ENCODE peak calls at places on chromosome 15, in ten cellular contexts. One of them, this sample, is unnamed.

GRCh38 chr15:31467361-31467760 is 140.7 kb downstream of the KLF13 start:
- DNase-seq in H54: no peak
- DNase-seq in fibroblast of the conjunctiva: no peak
- DNase-seq in pulmonary artery endothelial cell: no peak
- DNase-seq in AG20443: no peak
- DNase-seq in neuronal stem cell: no peak
- DNase-seq in NCI-H774: no peak
- DNase-seq in H4: no peak
- DNase-seq in T1000: no peak
- DNase-seq in HFFc6: no peak
- DNase-seq in this sample: no peak

GRCh38 chr15:40955930-40956542 is 2.8 kb downstream of the CHAC1 start:
- DNase-seq in NCI-H774: no peak
- DNase-seq in H4: no peak
- DNase-seq in neuronal stem cell: no peak
- DNase-seq in T1000: no peak
- DNase-seq in H54: no peak
- DNase-seq in fibroblast of the conjunctiva: no peak
- DNase-seq in pulmonary artery endothelial cell: no peak
- DNase-seq in HFFc6: peak; percentile 53
- DNase-seq in AG20443: no peak
- DNase-seq in this sample: no peak

GRCh38 chr15:67219288-67219687 is 35.2 kb downstream of the AAGAB start:
- DNase-seq in HFFc6: no peak
- DNase-seq in T1000: no peak
- DNase-seq in AG20443: no peak
- DNase-seq in NCI-H774: no peak
- DNase-seq in H4: no peak
- DNase-seq in fibroblast of the conjunctiva: no peak
- DNase-seq in H54: no peak
- DNase-seq in neuronal stem cell: no peak
- DNase-seq in pulmonary artery endothelial cell: no peak
- DNase-seq in this sample: no peak

GRCh38 chr15:90230610-90231009 is 3.1 kb downstream of the CIB1 start:
- DNase-seq in AG20443: no peak
- DNase-seq in T1000: no peak
- DNase-seq in neuronal stem cell: no peak
- DNase-seq in pulmonary artery endothelial cell: no peak
- DNase-seq in fibroblast of the conjunctiva: no peak
- DNase-seq in NCI-H774: no peak
- DNase-seq in H54: no peak
- DNase-seq in H4: no peak
- DNase-seq in HFFc6: no peak
- DNase-seq in this sample: no peak

GRCh38 chr15:55434989-55435825 is 26.9 kb downstream of the PIERCE2 start:
- DNase-seq in NCI-H774: no peak
- DNase-seq in H54: peak; percentile 6
- DNase-seq in HFFc6: peak; percentile 50
- DNase-seq in pulmonary artery endothelial cell: peak; percentile 37
- DNase-seq in T1000: no peak
- DNase-seq in neuronal stem cell: peak; percentile 33
- DNase-seq in AG20443: peak; percentile 62
- DNase-seq in H4: peak; percentile 29
- DNase-seq in fibroblast of the conjunctiva: peak; percentile 40
- DNase-seq in this sample: peak; percentile 70

GRCh38 chr15:90681056-90681455 is 36.1 kb upstream of the BLM start:
- DNase-seq in pulmonary artery endothelial cell: no peak
- DNase-seq in neuronal stem cell: no peak
- DNase-seq in AG20443: no peak
- DNase-seq in H4: no peak
- DNase-seq in NCI-H774: no peak
- DNase-seq in H54: no peak
- DNase-seq in fibroblast of the conjunctiva: no peak
- DNase-seq in T1000: no peak
- DNase-seq in HFFc6: no peak
- DNase-seq in this sample: no peak

GRCh38 chr15:62483817-62484216 is 318.7 kb upstream of the C2CD4B start:
- DNase-seq in AG20443: peak; percentile 68
- DNase-seq in fibroblast of the conjunctiva: no peak
- DNase-seq in T1000: no peak
- DNase-seq in H4: no peak
- DNase-seq in pulmonary artery endothelial cell: no peak
- DNase-seq in neuronal stem cell: no peak
- DNase-seq in NCI-H774: no peak
- DNase-seq in HFFc6: no peak
- DNase-seq in H54: no peak
- DNase-seq in this sample: no peak

GRCh38 chr15:95259513-95259912 is 1028.2 kb downstream of the MCTP2 start:
- DNase-seq in T1000: peak; percentile 36
- DNase-seq in neuronal stem cell: peak; percentile 66
- DNase-seq in HFFc6: peak; percentile 69
- DNase-seq in H54: peak; percentile 1
- DNase-seq in NCI-H774: peak; percentile 50
- DNase-seq in AG20443: peak; percentile 67
- DNase-seq in pulmonary artery endothelial cell: peak; percentile 82
- DNase-seq in fibroblast of the conjunctiva: peak; percentile 70
- DNase-seq in H4: peak; percentile 69
- DNase-seq in this sample: peak; percentile 29

GRCh38 chr15:91942676-91943417 is 89.3 kb downstream of the SLCO3A1 start:
- DNase-seq in NCI-H774: peak; percentile 47
- DNase-seq in T1000: peak; percentile 30
- DNase-seq in H4: peak; percentile 85
- DNase-seq in AG20443: peak; percentile 85
- DNase-seq in neuronal stem cell: no peak
- DNase-seq in pulmonary artery endothelial cell: no peak
- DNase-seq in fibroblast of the conjunctiva: peak; percentile 93
- DNase-seq in H54: no peak
- DNase-seq in HFFc6: peak; percentile 64
- DNase-seq in this sample: peak; percentile 22

GRCh38 chr15:100245496-100245838 is 96.3 kb downstream of the ADAMTS17 start:
- DNase-seq in T1000: no peak
- DNase-seq in neuronal stem cell: no peak
- DNase-seq in H4: no peak
- DNase-seq in pulmonary artery endothelial cell: no peak
- DNase-seq in HFFc6: no peak
- DNase-seq in NCI-H774: no peak
- DNase-seq in AG20443: no peak
- DNase-seq in fibroblast of the conjunctiva: no peak
- DNase-seq in H54: no peak
- DNase-seq in this sample: no peak

GRCh38 chr15:96330064-96330449 is 443 bp upstream of the NR2F2 start:
- DNase-seq in neuronal stem cell: no peak
- DNase-seq in fibroblast of the conjunctiva: peak; percentile 70
- DNase-seq in pulmonary artery endothelial cell: no peak
- DNase-seq in AG20443: no peak
- DNase-seq in H54: peak; percentile 48
- DNase-seq in H4: peak; percentile 36
- DNase-seq in NCI-H774: peak; percentile 60
- DNase-seq in HFFc6: peak; percentile 85
- DNase-seq in T1000: peak; percentile 77
- DNase-seq in this sample: no peak

GRCh38 chr15:41585140-41586047 is 26.4 kb downstream of the TYRO3 start:
- DNase-seq in H54: no peak
- DNase-seq in AG20443: peak; percentile 70
- DNase-seq in pulmonary artery endothelial cell: no peak
- DNase-seq in neuronal stem cell: no peak
- DNase-seq in fibroblast of the conjunctiva: peak; percentile 24
- DNase-seq in HFFc6: peak; percentile 66
- DNase-seq in NCI-H774: no peak
- DNase-seq in H4: no peak
- DNase-seq in T1000: peak; percentile 24
- DNase-seq in this sample: peak; percentile 10

GRCh38 chr15:38627684-38628277 is 63.2 kb upstream of the RASGRP1 start:
- DNase-seq in HFFc6: no peak
- DNase-seq in pulmonary artery endothelial cell: no peak
- DNase-seq in H54: no peak
- DNase-seq in T1000: no peak
- DNase-seq in fibroblast of the conjunctiva: no peak
- DNase-seq in neuronal stem cell: no peak
- DNase-seq in AG20443: no peak
- DNase-seq in NCI-H774: no peak
- DNase-seq in H4: no peak
- DNase-seq in this sample: no peak

GRCh38 chr15:82045179-82045891 is 483 bp downstream of the MEX3B start:
- DNase-seq in T1000: peak; percentile 39
- DNase-seq in HFFc6: peak; percentile 52
- DNase-seq in fibroblast of the conjunctiva: no peak
- DNase-seq in H54: peak; percentile 30
- DNase-seq in AG20443: peak; percentile 64
- DNase-seq in NCI-H774: no peak
- DNase-seq in pulmonary artery endothelial cell: no peak
- DNase-seq in H4: no peak
- DNase-seq in neuronal stem cell: peak; percentile 59
- DNase-seq in this sample: peak; percentile 27

GRCh38 chr15:95987886-95988573 is 342.5 kb upstream of the NR2F2 start:
- DNase-seq in fibroblast of the conjunctiva: no peak
- DNase-seq in HFFc6: no peak
- DNase-seq in pulmonary artery endothelial cell: no peak
- DNase-seq in neuronal stem cell: no peak
- DNase-seq in AG20443: no peak
- DNase-seq in H4: no peak
- DNase-seq in T1000: no peak
- DNase-seq in H54: no peak
- DNase-seq in NCI-H774: no peak
- DNase-seq in this sample: no peak

GRCh38 chr15:93213281-93213680 is 124.3 kb upstream of the RGMA start:
- DNase-seq in NCI-H774: no peak
- DNase-seq in H54: no peak
- DNase-seq in fibroblast of the conjunctiva: no peak
- DNase-seq in HFFc6: no peak
- DNase-seq in pulmonary artery endothelial cell: no peak
- DNase-seq in neuronal stem cell: no peak
- DNase-seq in H4: no peak
- DNase-seq in AG20443: no peak
- DNase-seq in T1000: no peak
- DNase-seq in this sample: no peak

GRCh38 chr15:77064539-77065308 is 6.2 kb downstream of the TSPAN3 start:
- DNase-seq in T1000: no peak
- DNase-seq in NCI-H774: no peak
- DNase-seq in neuronal stem cell: no peak
- DNase-seq in pulmonary artery endothelial cell: peak; percentile 52
- DNase-seq in HFFc6: no peak
- DNase-seq in fibroblast of the conjunctiva: no peak
- DNase-seq in AG20443: no peak
- DNase-seq in H4: no peak
- DNase-seq in H54: no peak
- DNase-seq in this sample: no peak

GRCh38 chr15:28942046-28942445 is 56.3 kb downstream of the APBA2 start:
- DNase-seq in neuronal stem cell: no peak
- DNase-seq in pulmonary artery endothelial cell: no peak
- DNase-seq in HFFc6: no peak
- DNase-seq in AG20443: no peak
- DNase-seq in fibroblast of the conjunctiva: no peak
- DNase-seq in T1000: no peak
- DNase-seq in H4: no peak
- DNase-seq in NCI-H774: no peak
- DNase-seq in H54: no peak
- DNase-seq in this sample: no peak

GRCh38 chr15:81038975-81039607 is 38.4 kb downstream of the TLNRD1 start:
- DNase-seq in H4: no peak
- DNase-seq in fibroblast of the conjunctiva: no peak
- DNase-seq in pulmonary artery endothelial cell: peak; percentile 64
- DNase-seq in NCI-H774: no peak
- DNase-seq in neuronal stem cell: no peak
- DNase-seq in T1000: no peak
- DNase-seq in HFFc6: no peak
- DNase-seq in AG20443: no peak
- DNase-seq in H54: no peak
- DNase-seq in this sample: no peak

GRCh38 chr15:44584162-44584749 is 47.3 kb downstream of the EIF3J start:
- DNase-seq in pulmonary artery endothelial cell: peak; percentile 13
- DNase-seq in HFFc6: peak; percentile 10
- DNase-seq in H4: peak; percentile 62
- DNase-seq in T1000: no peak
- DNase-seq in fibroblast of the conjunctiva: peak; percentile 9
- DNase-seq in neuronal stem cell: no peak
- DNase-seq in AG20443: peak; percentile 33
- DNase-seq in NCI-H774: no peak
- DNase-seq in H54: peak; percentile 48
- DNase-seq in this sample: no peak

GRCh38 chr15:26624128-26624527 is 148.7 kb downstream of the GABRB3 start:
- DNase-seq in neuronal stem cell: no peak
- DNase-seq in NCI-H774: no peak
- DNase-seq in T1000: no peak
- DNase-seq in H4: no peak
- DNase-seq in AG20443: no peak
- DNase-seq in HFFc6: no peak
- DNase-seq in H54: no peak
- DNase-seq in pulmonary artery endothelial cell: no peak
- DNase-seq in fibroblast of the conjunctiva: no peak
- DNase-seq in this sample: no peak

This sample was measured in amniotic stem cell.